ENCODE peak calls at places on chromosomes 1 and 21, in eight cellular contexts. One of them, this sample, is unnamed.

GRCh38 chr1:80358141-80358540 is 1351.6 kb upstream of the ADGRL4 start:
- DNase-seq in AML-193: no peak
- DNase-seq in ascending aorta: no peak
- DNase-seq in 8988T: no peak
- DNase-seq in adipocyte: peak
- DNase-seq in Ammon's horn: no peak
- DNase-seq in uterus: no peak
- DNase-seq in HTR-8/SVneo: no peak
- DNase-seq in this sample: no peak

GRCh38 chr21:38853421-38853919 is 47.7 kb downstream of the ETS2 start:
- DNase-seq in ascending aorta: no peak
- DNase-seq in 8988T: peak
- DNase-seq in uterus: no peak
- DNase-seq in Ammon's horn: no peak
- DNase-seq in AML-193: no peak
- DNase-seq in adipocyte: peak
- DNase-seq in HTR-8/SVneo: peak
- DNase-seq in this sample: no peak

GRCh38 chr1:228316589-228317387 is 89.8 kb downstream of the TRIM11 start:
- DNase-seq in uterus: peak
- DNase-seq in HTR-8/SVneo: no peak
- DNase-seq in ascending aorta: no peak
- DNase-seq in 8988T: peak
- DNase-seq in adipocyte: no peak
- DNase-seq in Ammon's horn: no peak
- DNase-seq in AML-193: no peak
- DNase-seq in this sample: no peak

GRCh38 chr1:8598783-8599182 is 218.7 kb downstream of the RERE start:
- DNase-seq in adipocyte: no peak
- DNase-seq in AML-193: no peak
- DNase-seq in Ammon's horn: peak
- DNase-seq in 8988T: no peak
- DNase-seq in ascending aorta: no peak
- DNase-seq in HTR-8/SVneo: no peak
- DNase-seq in uterus: no peak
- DNase-seq in this sample: no peak

GRCh38 chr1:93253471-93253870 is 72.9 kb downstream of the CCDC18 start:
- DNase-seq in AML-193: no peak
- DNase-seq in adipocyte: no peak
- DNase-seq in 8988T: no peak
- DNase-seq in Ammon's horn: peak
- DNase-seq in HTR-8/SVneo: no peak
- DNase-seq in uterus: no peak
- DNase-seq in ascending aorta: no peak
- DNase-seq in this sample: no peak

GRCh38 chr1:79704067-79704466 is 697.5 kb upstream of the ADGRL4 start:
- DNase-seq in Ammon's horn: no peak
- DNase-seq in ascending aorta: no peak
- DNase-seq in uterus: no peak
- DNase-seq in HTR-8/SVneo: no peak
- DNase-seq in AML-193: no peak
- DNase-seq in adipocyte: no peak
- DNase-seq in 8988T: no peak
- DNase-seq in this sample: no peak

GRCh38 chr21:36209626-36210171 is 53.1 kb downstream of the DOP1B start:
- DNase-seq in HTR-8/SVneo: peak
- DNase-seq in ascending aorta: no peak
- DNase-seq in 8988T: no peak
- DNase-seq in Ammon's horn: peak
- DNase-seq in adipocyte: peak
- DNase-seq in AML-193: peak
- DNase-seq in uterus: no peak
- DNase-seq in this sample: peak

GRCh38 chr1:114235956-114236355 is 82.3 kb upstream of the SYT6 start:
- DNase-seq in uterus: no peak
- DNase-seq in HTR-8/SVneo: no peak
- DNase-seq in AML-193: no peak
- DNase-seq in ascending aorta: no peak
- DNase-seq in adipocyte: no peak
- DNase-seq in 8988T: no peak
- DNase-seq in Ammon's horn: no peak
- DNase-seq in this sample: no peak

GRCh38 chr1:173489149-173489600 is 12.0 kb downstream of the PRDX6 start:
- DNase-seq in ascending aorta: no peak
- DNase-seq in adipocyte: no peak
- DNase-seq in Ammon's horn: no peak
- DNase-seq in HTR-8/SVneo: no peak
- DNase-seq in AML-193: no peak
- DNase-seq in uterus: no peak
- DNase-seq in 8988T: no peak
- DNase-seq in this sample: no peak

GRCh38 chr21:45109831-45110492 is 35.6 kb downstream of the ADARB1 start:
- DNase-seq in Ammon's horn: peak
- DNase-seq in adipocyte: no peak
- DNase-seq in ascending aorta: no peak
- DNase-seq in HTR-8/SVneo: no peak
- DNase-seq in AML-193: peak
- DNase-seq in uterus: no peak
- DNase-seq in 8988T: no peak
- DNase-seq in this sample: no peak

GRCh38 chr1:115129071-115129640 is 39.9 kb upstream of the TSPAN2 start:
- DNase-seq in HTR-8/SVneo: no peak
- DNase-seq in ascending aorta: no peak
- DNase-seq in adipocyte: no peak
- DNase-seq in 8988T: no peak
- DNase-seq in AML-193: no peak
- DNase-seq in Ammon's horn: no peak
- DNase-seq in uterus: no peak
- DNase-seq in this sample: no peak

GRCh38 chr1:184608581-184608980 is 146.1 kb downstream of the EDEM3 start:
- DNase-seq in 8988T: no peak
- DNase-seq in Ammon's horn: no peak
- DNase-seq in uterus: no peak
- DNase-seq in HTR-8/SVneo: no peak
- DNase-seq in ascending aorta: no peak
- DNase-seq in adipocyte: no peak
- DNase-seq in AML-193: no peak
- DNase-seq in this sample: no peak

GRCh38 chr1:179875606-179876288 is 1.9 kb downstream of the TOR1AIP2 start:
- DNase-seq in uterus: no peak
- DNase-seq in AML-193: no peak
- DNase-seq in HTR-8/SVneo: no peak
- DNase-seq in 8988T: no peak
- DNase-seq in Ammon's horn: no peak
- DNase-seq in ascending aorta: no peak
- DNase-seq in adipocyte: no peak
- DNase-seq in this sample: no peak

GRCh38 chr1:192726820-192727504 is 81.9 kb upstream of the RGS2 start:
- DNase-seq in AML-193: no peak
- DNase-seq in 8988T: no peak
- DNase-seq in HTR-8/SVneo: no peak
- DNase-seq in Ammon's horn: no peak
- DNase-seq in ascending aorta: no peak
- DNase-seq in adipocyte: no peak
- DNase-seq in uterus: no peak
- DNase-seq in this sample: no peak

GRCh38 chr1:87129038-87129437 is 199.6 kb upstream of the LMO4 start:
- DNase-seq in 8988T: no peak
- DNase-seq in uterus: no peak
- DNase-seq in ascending aorta: no peak
- DNase-seq in AML-193: no peak
- DNase-seq in Ammon's horn: no peak
- DNase-seq in adipocyte: no peak
- DNase-seq in HTR-8/SVneo: no peak
- DNase-seq in this sample: no peak

GRCh38 chr1:84936116-84936810 is 43.3 kb upstream of the LPAR3 start:
- DNase-seq in AML-193: peak
- DNase-seq in uterus: no peak
- DNase-seq in HTR-8/SVneo: peak
- DNase-seq in Ammon's horn: peak
- DNase-seq in ascending aorta: no peak
- DNase-seq in adipocyte: peak
- DNase-seq in 8988T: no peak
- DNase-seq in this sample: peak

GRCh38 chr1:8510041-8510823 is 192.3 kb downstream of the SLC45A1 start:
- DNase-seq in HTR-8/SVneo: no peak
- DNase-seq in adipocyte: peak
- DNase-seq in Ammon's horn: peak
- DNase-seq in uterus: peak
- DNase-seq in ascending aorta: no peak
- DNase-seq in 8988T: no peak
- DNase-seq in AML-193: no peak
- DNase-seq in this sample: no peak

GRCh38 chr1:180633092-180634045 is 1.5 kb downstream of the XPR1 start:
- DNase-seq in 8988T: no peak
- DNase-seq in HTR-8/SVneo: no peak
- DNase-seq in AML-193: no peak
- DNase-seq in adipocyte: peak
- DNase-seq in uterus: no peak
- DNase-seq in Ammon's horn: no peak
- DNase-seq in ascending aorta: no peak
- DNase-seq in this sample: no peak

GRCh38 chr1:199242162-199242561 is 603.3 kb downstream of the PTPRC start:
- DNase-seq in ascending aorta: no peak
- DNase-seq in adipocyte: no peak
- DNase-seq in Ammon's horn: no peak
- DNase-seq in uterus: no peak
- DNase-seq in AML-193: no peak
- DNase-seq in HTR-8/SVneo: no peak
- DNase-seq in 8988T: no peak
- DNase-seq in this sample: no peak

GRCh38 chr1:70227439-70227838 is 6.3 kb downstream of the SRSF11 start:
- DNase-seq in Ammon's horn: no peak
- DNase-seq in ascending aorta: no peak
- DNase-seq in adipocyte: peak
- DNase-seq in HTR-8/SVneo: no peak
- DNase-seq in 8988T: no peak
- DNase-seq in AML-193: no peak
- DNase-seq in uterus: no peak
- DNase-seq in this sample: no peak

GRCh38 chr1:112444269-112444668 is 48.3 kb downstream of the CTTNBP2NL start:
- DNase-seq in 8988T: no peak
- DNase-seq in AML-193: no peak
- DNase-seq in Ammon's horn: no peak
- DNase-seq in ascending aorta: no peak
- DNase-seq in adipocyte: peak
- DNase-seq in HTR-8/SVneo: peak
- DNase-seq in uterus: no peak
- DNase-seq in this sample: no peak

GRCh38 chr1:116990612-116991151 is 10.9 kb upstream of the CD101 start:
- DNase-seq in adipocyte: peak
- DNase-seq in HTR-8/SVneo: no peak
- DNase-seq in ascending aorta: peak
- DNase-seq in AML-193: peak
- DNase-seq in 8988T: no peak
- DNase-seq in Ammon's horn: peak
- DNase-seq in uterus: peak
- DNase-seq in this sample: no peak

GRCh38 chr1:10716840-10717239 is 79.6 kb downstream of the CASZ1 start:
- DNase-seq in HTR-8/SVneo: no peak
- DNase-seq in AML-193: no peak
- DNase-seq in adipocyte: no peak
- DNase-seq in Ammon's horn: no peak
- DNase-seq in uterus: no peak
- DNase-seq in 8988T: no peak
- DNase-seq in ascending aorta: no peak
- DNase-seq in this sample: no peak

GRCh38 chr1:228219245-228219961 is 11.6 kb downstream of the OBSCN start:
- DNase-seq in 8988T: no peak
- DNase-seq in Ammon's horn: no peak
- DNase-seq in uterus: no peak
- DNase-seq in AML-193: no peak
- DNase-seq in ascending aorta: no peak
- DNase-seq in adipocyte: no peak
- DNase-seq in HTR-8/SVneo: no peak
- DNase-seq in this sample: no peak

GRCh38 chr21:44006656-44007055 is 5.5 kb upstream of the TRAPPC10 start:
- DNase-seq in uterus: peak
- DNase-seq in AML-193: no peak
- DNase-seq in ascending aorta: no peak
- DNase-seq in adipocyte: peak
- DNase-seq in 8988T: no peak
- DNase-seq in HTR-8/SVneo: no peak
- DNase-seq in Ammon's horn: no peak
- DNase-seq in this sample: no peak

GRCh38 chr1:55049271-55049913 is 10.0 kb downstream of the PCSK9 start:
- DNase-seq in 8988T: no peak
- DNase-seq in ascending aorta: no peak
- DNase-seq in AML-193: no peak
- DNase-seq in uterus: no peak
- DNase-seq in HTR-8/SVneo: no peak
- DNase-seq in Ammon's horn: no peak
- DNase-seq in adipocyte: no peak
- DNase-seq in this sample: no peak

GRCh38 chr1:199449221-199449620 is 578.3 kb upstream of the NR5A2 start:
- DNase-seq in adipocyte: no peak
- DNase-seq in ascending aorta: no peak
- DNase-seq in HTR-8/SVneo: no peak
- DNase-seq in AML-193: no peak
- DNase-seq in Ammon's horn: no peak
- DNase-seq in uterus: no peak
- DNase-seq in 8988T: no peak
- DNase-seq in this sample: no peak

GRCh38 chr1:233440952-233441401 is 113.5 kb downstream of the MAP3K21 start:
- DNase-seq in 8988T: no peak
- DNase-seq in ascending aorta: no peak
- DNase-seq in Ammon's horn: peak
- DNase-seq in adipocyte: peak
- DNase-seq in uterus: no peak
- DNase-seq in AML-193: peak
- DNase-seq in HTR-8/SVneo: peak
- DNase-seq in this sample: peak

GRCh38 chr1:82317671-82318070 is 516.9 kb downstream of the ADGRL2 start:
- DNase-seq in uterus: no peak
- DNase-seq in HTR-8/SVneo: no peak
- DNase-seq in Ammon's horn: no peak
- DNase-seq in ascending aorta: no peak
- DNase-seq in AML-193: no peak
- DNase-seq in adipocyte: no peak
- DNase-seq in 8988T: no peak
- DNase-seq in this sample: no peak

GRCh38 chr1:206903687-206904086 is 6.4 kb downstream of the IL24 start:
- DNase-seq in HTR-8/SVneo: no peak
- DNase-seq in adipocyte: peak
- DNase-seq in ascending aorta: no peak
- DNase-seq in uterus: no peak
- DNase-seq in Ammon's horn: no peak
- DNase-seq in 8988T: no peak
- DNase-seq in AML-193: no peak
- DNase-seq in this sample: no peak

GRCh38 chr1:67850151-67850551 is 16.9 kb upstream of the GNG12 start:
- DNase-seq in AML-193: peak
- DNase-seq in ascending aorta: no peak
- DNase-seq in Ammon's horn: peak
- DNase-seq in uterus: no peak
- DNase-seq in HTR-8/SVneo: no peak
- DNase-seq in adipocyte: peak
- DNase-seq in 8988T: no peak
- DNase-seq in this sample: peak

GRCh38 chr1:8889925-8890785 is 11.7 kb upstream of the ENO1 start:
- DNase-seq in ascending aorta: peak
- DNase-seq in AML-193: no peak
- DNase-seq in uterus: peak
- DNase-seq in 8988T: no peak
- DNase-seq in adipocyte: peak
- DNase-seq in Ammon's horn: peak
- DNase-seq in HTR-8/SVneo: no peak
- DNase-seq in this sample: no peak

GRCh38 chr21:37455504-37455911 is 88.9 kb downstream of the DYRK1A start:
- DNase-seq in Ammon's horn: no peak
- DNase-seq in adipocyte: no peak
- DNase-seq in 8988T: no peak
- DNase-seq in HTR-8/SVneo: no peak
- DNase-seq in uterus: no peak
- DNase-seq in ascending aorta: no peak
- DNase-seq in AML-193: no peak
- DNase-seq in this sample: no peak

GRCh38 chr1:202189919-202190715 is 3.5 kb upstream of the LGR6 start:
- DNase-seq in HTR-8/SVneo: no peak
- DNase-seq in AML-193: no peak
- DNase-seq in uterus: no peak
- DNase-seq in adipocyte: no peak
- DNase-seq in Ammon's horn: no peak
- DNase-seq in ascending aorta: no peak
- DNase-seq in 8988T: no peak
- DNase-seq in this sample: no peak

This sample was measured in NCI-H748 treated with DMSO at 0.1 percent for 48 hours.